ENCODE peak calls at places on chromosomes 12 and 14, in eight cellular contexts. Q, B, X, P, N, F, D and K are unnamed samples.

GRCh38 chr12:132600048-132601032 is 10.0 kb downstream of the LRCOL1 start:
- DNase-seq in Q (peak), B (peak), X (peak), P (no peak), N (no peak), F (peak), D (peak), K (peak)

GRCh38 chr12:20487519-20487918 is 119.2 kb downstream of the PDE3A start:
- DNase-seq in Q (no peak), B (no peak), X (no peak), P (no peak), N (no peak), F (no peak), D (no peak), K (no peak)

GRCh38 chr14:78157855-78158436 is 12.2 kb upstream of the NRXN3 start:
- DNase-seq in Q (no peak), B (peak), X (no peak), P (no peak), N (no peak), F (peak), D (no peak), K (peak)

GRCh38 chr12:87227157-87227556 is 802.0 kb downstream of the C12orf50 start:
- DNase-seq in Q (no peak), B (no peak), X (no peak), P (no peak), N (no peak), F (no peak), D (no peak), K (no peak)

GRCh38 chr12:109835827-109836226 is 2.6 kb upstream of the TRPV4 start:
- DNase-seq in Q (no peak), B (no peak), X (no peak), P (no peak), N (no peak), F (no peak), D (no peak), K (no peak)

GRCh38 chr12:82781288-82782078 is 94.8 kb downstream of the TMTC2 start:
- DNase-seq in Q (no peak), B (no peak), X (no peak), P (no peak), N (no peak), F (no peak), D (no peak), K (no peak)

GRCh38 chr14:54762296-54762695 is 140.3 kb downstream of the GCH1 start:
- DNase-seq in Q (no peak), B (peak), X (no peak), P (peak), N (no peak), F (no peak), D (no peak), K (no peak)

GRCh38 chr14:24833385-24833784 is 199.4 kb upstream of the GZMB start:
- DNase-seq in Q (no peak), B (no peak), X (no peak), P (no peak), N (no peak), F (no peak), D (no peak), K (no peak)

GRCh38 chr12:49662998-49663843 is 39.9 kb downstream of the PRPF40B start:
- DNase-seq in Q (peak), B (peak), X (peak), P (no peak), N (no peak), F (peak), D (peak), K (no peak)

GRCh38 chr14:92633724-92634123 is 114.7 kb downstream of the LGMN start:
- DNase-seq in Q (no peak), B (no peak), X (no peak), P (no peak), N (no peak), F (no peak), D (no peak), K (no peak)

GRCh38 chr12:79668113-79668512 is 22.7 kb downstream of the PAWR start:
- DNase-seq in Q (no peak), B (no peak), X (no peak), P (no peak), N (no peak), F (no peak), D (no peak), K (no peak)

GRCh38 chr12:44874981-44875416 is 1.1 kb downstream of the NELL2 start:
- DNase-seq in Q (no peak), B (no peak), X (peak), P (no peak), N (no peak), F (no peak), D (no peak), K (no peak)

GRCh38 chr12:6272300-6273208 is 37.9 kb upstream of the PLEKHG6 start:
- DNase-seq in Q (no peak), B (peak), X (no peak), P (no peak), N (no peak), F (no peak), D (peak), K (peak)

GRCh38 chr14:91315844-91316267 is 71.4 kb upstream of the GPR68 start:
- DNase-seq in Q (peak), B (no peak), X (no peak), P (no peak), N (no peak), F (no peak), D (no peak), K (peak)

GRCh38 chr14:103904493-103905107 is 23.7 kb upstream of the TDRD9 start:
- DNase-seq in Q (no peak), B (no peak), X (peak), P (no peak), N (no peak), F (no peak), D (no peak), K (no peak)

GRCh38 chr14:99035712-99036593 is 236.0 kb downstream of the BCL11B start:
- DNase-seq in Q (peak), B (no peak), X (peak), P (peak), N (no peak), F (peak), D (peak), K (peak)

GRCh38 chr12:93244514-93245077 is 133.1 kb upstream of the NUDT4 start:
- DNase-seq in Q (no peak), B (no peak), X (no peak), P (no peak), N (peak), F (no peak), D (no peak), K (no peak)

GRCh38 chr12:40101747-40102146 is 4.1 kb downstream of the SLC2A13 start:
- DNase-seq in Q (no peak), B (no peak), X (no peak), P (no peak), N (no peak), F (no peak), D (no peak), K (no peak)

GRCh38 chr12:54587315-54587821 is 1.1 kb downstream of the PPP1R1A start:
- DNase-seq in Q (no peak), B (no peak), X (no peak), P (no peak), N (no peak), F (peak), D (peak), K (peak)

GRCh38 chr12:110543252-110543959 is 39.7 kb downstream of the PPTC7 start:
- DNase-seq in Q (peak), B (no peak), X (no peak), P (peak), N (peak), F (no peak), D (peak), K (peak)

GRCh38 chr14:89617471-89618291 is 200.6 kb upstream of the FOXN3 start:
- DNase-seq in Q (peak), B (no peak), X (peak), P (no peak), N (no peak), F (peak), D (no peak), K (peak)

GRCh38 chr12:70272510-70272909 is 29.3 kb downstream of the CNOT2 start:
- DNase-seq in Q (no peak), B (no peak), X (no peak), P (no peak), N (no peak), F (no peak), D (no peak), K (no peak)

GRCh38 chr14:68377459-68377858 is 415.4 kb downstream of the ZFP36L1 start:
- DNase-seq in Q (peak), B (peak), X (no peak), P (peak), N (no peak), F (peak), D (peak), K (no peak)

GRCh38 chr12:124765571-124766489 is 97.8 kb downstream of the SCARB1 start:
- DNase-seq in Q (no peak), B (no peak), X (no peak), P (no peak), N (no peak), F (no peak), D (no peak), K (no peak)

GRCh38 chr12:124766745-124767074 is 97.0 kb downstream of the SCARB1 start:
- DNase-seq in Q (no peak), B (no peak), X (no peak), P (no peak), N (no peak), F (no peak), D (no peak), K (no peak)

GRCh38 chr12:124768462-124769165 is 95.0 kb downstream of the SCARB1 start:
- DNase-seq in Q (no peak), B (no peak), X (no peak), P (no peak), N (no peak), F (no peak), D (no peak), K (no peak)

GRCh38 chr12:124769166-124769530 is 94.5 kb downstream of the SCARB1 start:
- DNase-seq in Q (no peak), B (no peak), X (no peak), P (no peak), N (no peak), F (no peak), D (no peak), K (no peak)

DNA sequence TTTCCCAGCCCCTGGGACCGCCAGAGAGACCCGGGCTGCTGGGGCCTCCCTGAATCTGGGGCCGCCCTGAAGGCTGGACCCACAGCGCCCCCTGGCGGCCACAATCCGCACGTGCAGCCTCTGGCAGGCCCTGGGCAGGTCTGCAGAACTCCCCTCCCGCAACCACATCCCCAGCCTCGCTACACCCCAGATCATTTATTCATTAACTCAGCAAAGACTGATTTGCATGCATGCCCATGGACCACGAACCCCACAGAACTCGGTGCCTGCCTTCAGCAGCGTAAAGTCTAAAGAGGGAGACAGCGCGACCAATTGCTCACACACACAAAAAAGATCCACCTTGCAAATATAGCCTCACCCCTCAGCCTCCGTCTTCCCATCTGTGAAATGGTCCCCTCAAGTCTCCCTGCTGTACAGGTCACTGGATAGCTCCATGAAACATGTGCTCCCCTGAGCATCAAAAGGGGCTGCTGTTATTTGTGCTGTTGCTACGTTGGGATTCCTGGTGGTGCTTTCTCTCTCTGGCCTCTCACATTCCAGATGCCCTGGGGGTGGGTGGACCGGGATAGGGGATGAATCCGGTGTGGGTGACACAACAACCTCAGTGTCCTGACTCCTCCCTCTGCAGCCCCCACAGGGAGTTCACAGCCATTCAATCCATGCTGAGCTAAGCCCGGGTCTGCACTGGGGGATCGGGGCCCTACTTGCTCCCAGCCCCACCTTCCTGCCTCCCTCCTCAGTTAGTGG is 96.4 kb downstream of the SCARB1 start:
- DNase-seq in Q (peak), B (peak), X (peak), P (peak), N (peak), F (peak), D (peak), K (peak)
- TF ChIP-seq POLR2AphosphoS5 in Q (no peak), B (no peak), X (no peak), P (no peak), N (peak), F (no peak), D (peak), K (no peak)

GRCh38 chr12:30695327-30696102 is at the start of gene IPO8:
- DNase-seq in Q (peak), B (peak), X (peak), P (peak), N (peak), F (peak), D (peak), K (peak)

GRCh38 chr12:30696103-30696408 is 387 bp upstream of the IPO8 start:
- DNase-seq in Q (no peak), B (no peak), X (no peak), P (no peak), N (no peak), F (no peak), D (no peak), K (no peak)

GRCh38 chr12:30696943-30697342 is 1.3 kb upstream of the IPO8 start:
- DNase-seq in Q (no peak), B (no peak), X (no peak), P (no peak), N (no peak), F (no peak), D (no peak), K (no peak)

GRCh38 chr12:30694971-30695326 is 720 bp downstream of the IPO8 start:
- DNase-seq in Q (peak), B (peak), X (peak), P (no peak), N (no peak), F (peak), D (peak), K (peak)

DNA sequence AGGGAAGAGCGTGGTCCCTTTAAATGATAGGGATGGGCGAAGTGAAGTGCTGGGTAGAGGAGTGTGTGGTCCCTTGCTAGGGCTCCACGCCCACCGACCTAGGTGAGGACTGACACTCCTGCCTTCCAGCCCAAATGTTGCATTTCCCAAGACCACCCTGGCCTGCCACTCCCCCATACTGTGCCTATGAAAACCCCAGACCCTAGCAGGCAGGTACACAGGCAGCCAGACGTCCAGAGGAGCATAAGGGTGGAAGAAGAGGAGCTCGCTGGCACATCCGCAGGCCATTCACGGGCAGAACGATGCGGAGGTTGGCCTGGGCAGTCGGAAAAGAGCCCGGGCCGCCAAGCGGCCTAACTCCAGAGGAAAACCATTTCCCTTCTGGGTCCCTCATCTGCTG is 817 bp upstream of the IPO8 start:
- DNase-seq in Q (no peak), B (no peak), X (peak), P (no peak), N (no peak), F (no peak), D (no peak), K (no peak)
- H3K27ac ChIP-seq in Q (no peak), B (no peak), X (no peak), P (no peak), N (no peak), F (no peak), D (no peak), K (no peak)

DNA sequence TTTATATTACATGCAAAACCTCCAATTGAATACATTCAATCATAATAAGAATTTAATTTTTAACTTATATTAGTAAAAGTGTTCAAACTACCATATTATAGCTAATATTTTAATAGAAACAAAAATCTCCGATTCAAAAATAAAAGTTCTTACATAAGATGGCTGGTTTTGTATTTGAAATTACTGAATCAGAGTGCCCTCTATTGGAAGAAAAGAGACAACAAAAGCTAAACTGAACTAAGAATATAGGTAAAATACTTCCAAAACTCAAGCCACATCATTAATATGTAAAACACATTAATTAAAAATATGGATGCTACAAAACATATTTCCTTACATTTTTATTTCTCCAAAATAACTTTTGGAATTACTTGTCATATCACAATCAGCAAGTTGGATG is 120.3 kb downstream of the GARIN6 start:
- DNase-seq in Q (no peak), B (peak), X (no peak), P (no peak), N (no peak), F (no peak), D (no peak), K (no peak)
- TF ChIP-seq EP300 in Q (no peak), B (no peak), X (no peak), P (no peak), N (no peak), F (no peak), D (no peak), K (no peak)

GRCh38 chr14:22544406-22544805 is 44.6 kb downstream of the DAD1 start:
- DNase-seq in Q (no peak), B (no peak), X (no peak), P (no peak), N (no peak), F (no peak), D (no peak), K (no peak)

GRCh38 chr14:22545842-22546721 is 42.9 kb downstream of the DAD1 start:
- DNase-seq in Q (no peak), B (no peak), X (no peak), P (no peak), N (no peak), F (no peak), D (no peak), K (no peak)

GRCh38 chr14:22546722-22547071 is 42.3 kb downstream of the DAD1 start:
- DNase-seq in Q (no peak), B (no peak), X (no peak), P (no peak), N (no peak), F (no peak), D (no peak), K (no peak)

GRCh38 chr14:22547309-22547947 is 41.6 kb downstream of the DAD1 start:
- DNase-seq in Q (no peak), B (no peak), X (no peak), P (no peak), N (no peak), F (no peak), D (no peak), K (no peak)

GRCh38 chr14:22544881-22545420 is 44.1 kb downstream of the DAD1 start:
- DNase-seq in Q (no peak), B (no peak), X (no peak), P (no peak), N (no peak), F (no peak), D (no peak), K (no peak)
- TF ChIP-seq POLR2AphosphoS5 in Q (no peak), B (no peak), X (no peak), P (no peak), N (no peak), F (no peak), D (no peak), K (no peak)